ENCODE peak calls at places on chromosomes 2 and 18, in five cellular contexts. U, Z, S, C and F are unnamed samples.

GRCh38 chr18:10949655-10950054 is 199.7 kb downstream of the PIEZO2 start:
- DNase-seq in C (no peak), U (peak; percentile 29), S (no peak), Z (no peak), F (no peak)

GRCh38 chr18:80187956-80188642 is 59.2 kb downstream of the PARD6G start:
- DNase-seq in C (no peak), U (no peak), Z (no peak), S (no peak), F (no peak)

GRCh38 chr2:203603451-203604389 is 68.6 kb upstream of the RAPH1 start:
- DNase-seq in C (no peak), Z (no peak), S (no peak), U (no peak), F (no peak)

GRCh38 chr18:24672165-24672950 is 211.9 kb downstream of the HRH4 start:
- DNase-seq in S (no peak), Z (no peak), U (no peak), C (no peak), F (no peak)

GRCh38 chr2:220396287-220396686 is 768.9 kb downstream of the SLC4A3 start:
- DNase-seq in U (no peak), Z (no peak), C (peak; percentile 39), S (peak; percentile 39), F (no peak)

GRCh38 chr2:141906673-141907072 is 224.1 kb downstream of the LRP1B start:
- DNase-seq in C (no peak), U (no peak), S (no peak), Z (no peak), F (no peak)

GRCh38 chr18:35892118-35892517 is 80.4 kb upstream of the RMP24 start:
- DNase-seq in S (no peak), C (no peak), Z (no peak), U (no peak), F (no peak)

GRCh38 chr2:109322111-109322510 is 193.1 kb downstream of the SH3RF3 start:
- DNase-seq in C (peak; percentile 87), S (peak; percentile 98), Z (no peak), U (no peak), F (no peak)

GRCh38 chr2:96089356-96090180 is 26.8 kb downstream of the ADRA2B start:
- DNase-seq in Z (no peak), U (no peak), S (no peak), C (peak; percentile 42), F (no peak)

GRCh38 chr2:181916726-181917377 is 25.3 kb downstream of the ITPRID2 start:
- DNase-seq in Z (no peak), C (no peak), U (no peak), S (no peak), F (no peak)

GRCh38 chr2:147649963-147650362 is 194.9 kb upstream of the ACVR2A start:
- DNase-seq in S (no peak), Z (no peak), U (no peak), C (no peak), F (no peak)

GRCh38 chr18:50721006-50721405 is 98.8 kb downstream of the MRO start:
- DNase-seq in S (no peak), U (no peak), Z (no peak), C (no peak), F (no peak)

GRCh38 chr2:170680172-170680913 is 34.8 kb upstream of the SP5 start:
- DNase-seq in U (no peak), S (no peak), Z (no peak), C (no peak), F (peak; percentile 50)

GRCh38 chr18:45168883-45169585 is 446.2 kb upstream of the SLC14A2 start:
- DNase-seq in C (no peak), U (no peak), S (peak; percentile 67), Z (no peak), F (no peak)

GRCh38 chr18:76429262-76430126 is 65.5 kb downstream of the ZNF516 start:
- DNase-seq in U (no peak), C (no peak), S (no peak), Z (no peak), F (no peak)

GRCh38 chr2:105179469-105180372 is 61.8 kb upstream of the GPR45 start:
- DNase-seq in S (peak; percentile 43), Z (no peak), C (peak; percentile 18), U (no peak), F (peak; percentile 23)

GRCh38 chr2:100954044-100954420 is 48.1 kb upstream of the RPL31 start:
- DNase-seq in S (no peak), U (no peak), C (no peak), Z (no peak), F (no peak)

GRCh38 chr18:3175195-3175758 is 44.5 kb downstream of the MYOM1 start:
- DNase-seq in Z (no peak), C (no peak), S (no peak), U (no peak), F (no peak)

GRCh38 chr18:3180325-3180724 is 39.4 kb downstream of the MYOM1 start:
- DNase-seq in S (peak; percentile 12), Z (no peak), C (no peak), U (no peak), F (no peak)

GRCh38 chr18:3183103-3183717 is 36.6 kb downstream of the MYOM1 start:
- DNase-seq in S (no peak), C (peak; percentile 42), Z (no peak), U (no peak), F (no peak)

GRCh38 chr18:3177902-3178687 is 41.7 kb downstream of the MYOM1 start:
- DNase-seq in S (no peak), Z (peak; percentile 97), U (peak; percentile 90), C (peak; percentile 60), F (peak; percentile 79)

DNA sequence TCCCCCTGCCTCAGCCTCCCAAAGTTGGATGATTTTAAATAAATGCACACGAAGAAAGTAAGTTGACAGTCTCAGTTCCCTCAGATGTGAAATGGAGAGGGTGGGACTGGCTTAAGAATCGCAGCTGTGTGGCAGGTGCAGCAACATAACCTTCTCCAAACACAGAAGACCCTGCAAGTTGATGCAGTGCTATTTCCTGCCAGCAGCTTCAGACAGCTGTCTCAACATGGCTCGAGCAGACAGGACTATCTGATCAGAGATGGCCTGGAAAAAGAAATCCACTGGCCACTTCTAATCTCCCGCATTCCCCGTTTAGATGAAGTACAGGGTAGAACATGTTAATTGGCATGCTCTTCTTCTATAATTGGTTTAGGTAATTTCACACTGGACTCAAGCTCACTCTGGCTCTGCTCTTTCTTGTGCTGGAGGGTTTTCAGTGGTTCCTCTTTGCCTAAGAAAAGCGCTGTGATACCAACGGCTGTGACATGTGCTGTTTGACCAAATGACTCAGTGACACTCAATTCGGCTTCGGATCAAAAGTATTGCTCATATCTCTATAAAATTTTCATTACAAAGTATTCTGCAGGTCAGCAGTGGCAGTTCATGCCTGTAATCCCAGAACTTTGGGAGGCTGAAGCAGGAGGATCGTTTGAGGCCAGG is 40.2 kb downstream of the MYOM1 start:
- DNase-seq in S (no peak), Z (peak; percentile 71), U (peak; percentile 95), C (no peak), F (peak; percentile 43)
- TF ChIP-seq CTCF in S (no peak), Z (no peak), U (no peak), C (no peak), F (no peak)

DNA sequence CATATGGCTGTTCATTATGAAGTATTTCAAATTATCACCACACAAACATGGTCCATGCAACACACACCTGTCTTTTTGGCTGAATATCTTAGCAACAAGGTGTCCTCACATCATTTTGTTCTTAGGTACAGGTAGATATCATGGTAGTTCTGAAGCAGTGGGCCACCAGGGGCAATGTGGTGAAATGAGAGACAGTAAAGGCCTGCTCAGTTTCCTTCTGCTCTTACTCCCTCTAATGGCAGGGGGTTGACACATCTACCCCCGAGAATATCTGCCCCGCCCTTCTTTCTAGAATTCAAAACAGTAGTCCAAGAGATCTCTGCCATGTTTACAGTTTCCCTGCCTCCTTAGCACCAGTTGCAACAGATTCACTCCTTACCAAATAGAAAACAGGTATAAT is 147.0 kb upstream of the KLHL14 start:
- DNase-seq in U (peak; percentile 82), S (no peak), C (no peak), Z (peak; percentile 80), F (peak; percentile 52)
- TF ChIP-seq CTCF in U (peak; percentile 81), S (no peak), C (no peak), Z (peak; percentile 97), F (peak; percentile 31)

GRCh38 chr2:235608200-235608591 is 114.4 kb downstream of the AGAP1 start:
- DNase-seq in C (no peak), S (no peak), Z (no peak), U (no peak), F (no peak)
- TF ChIP-seq CTCF in C (no peak), S (no peak), Z (no peak), U (no peak), F (no peak)

GRCh38 chr2:33086400-33087015 is 139.8 kb downstream of the LTBP1 start:
- DNase-seq in U (peak; percentile 81), C (peak; percentile 66), S (no peak), Z (no peak), F (no peak)
- TF ChIP-seq CTCF in U (peak; percentile 60), C (no peak), S (no peak), Z (no peak), F (no peak)

DNA sequence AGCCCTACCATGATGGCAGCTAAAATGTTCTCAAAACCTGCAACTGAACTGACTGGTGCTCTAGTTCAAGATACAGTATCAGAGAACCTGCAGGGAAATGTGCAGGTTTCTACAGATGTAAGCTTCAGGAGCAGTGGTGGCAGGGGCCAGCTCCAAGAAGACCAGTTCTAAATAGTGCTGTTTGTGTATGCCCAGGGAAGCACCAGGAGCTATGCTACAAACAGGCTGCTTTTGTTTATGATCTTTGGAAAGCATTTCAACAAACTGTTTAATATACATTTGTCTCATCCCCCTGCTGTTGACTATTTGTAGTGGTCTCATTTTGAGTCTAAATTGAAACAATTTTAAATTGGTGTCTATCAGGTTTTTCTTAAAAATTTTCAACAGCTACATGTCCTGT is 20.7 kb downstream of the FZD5 start:
- DNase-seq in C (no peak), S (no peak), U (no peak), Z (no peak), F (no peak)
- TF ChIP-seq CTCF in C (no peak), S (no peak), U (no peak), Z (no peak), F (no peak)